ENCODE peak calls at places on chromosomes 12 and 14, in six cellular contexts. E is stimulated activated CD4-positive, alpha-beta T cell treated with anti-CD3 and anti-CD28 coated beads, Interleukin-1b, Interleukin-23, amount 100 ng/mL, for 1 hour; R is KG1; X is NB4; O is NCI-H1092; P is A549. D is an unnamed sample.

GRCh38 chr14:75162631-75163030 is 13.8 kb downstream of the TMED10 start:
- DNase-seq in E (no peak), R (no peak), X (no peak), O (no peak), P (no peak), D (no peak)

GRCh38 chr14:104036250-104036649 is 49.2 kb upstream of the ASPG start:
- DNase-seq in E (no peak), R (no peak), X (no peak), O (no peak), P (no peak), D (no peak)

GRCh38 chr14:94536836-94537235 is 24.4 kb upstream of the SERPINA4 start:
- DNase-seq in E (no peak), R (no peak), X (peak; percentile 45), O (no peak), P (no peak), D (peak; percentile 13)

GRCh38 chr12:55659486-55660385 is 23.0 kb downstream of the OR10P1 start:
- DNase-seq in E (no peak), R (no peak), X (peak; percentile 65), O (no peak), P (no peak), D (peak; percentile 63)

GRCh38 chr14:32408018-32408417 is 78.9 kb downstream of the AKAP6 start:
- DNase-seq in E (no peak), R (no peak), X (no peak), O (no peak), P (no peak), D (no peak)

GRCh38 chr14:99316281-99317163 is 44.5 kb upstream of the BCL11B start:
- DNase-seq in E (no peak), R (no peak), X (no peak), O (no peak), P (peak; percentile 73), D (no peak)

GRCh38 chr12:50074936-50075807 is 10.0 kb upstream of the SMARCD1 start:
- DNase-seq in E (peak; percentile 60), R (peak; percentile 36), X (peak; percentile 81), O (peak; percentile 36), P (peak; percentile 79), D (peak; percentile 73)

GRCh38 chr12:121925361-121925725 is 7.0 kb downstream of the CFAP251 start:
- DNase-seq in E (no peak), R (no peak), X (no peak), O (no peak), P (no peak), D (no peak)

GRCh38 chr12:26017484-26018211 is 59.2 kb downstream of the RASSF8 start:
- DNase-seq in E (no peak), R (peak; percentile 22), X (peak; percentile 75), O (no peak), P (peak; percentile 21), D (peak; percentile 68)

GRCh38 chr14:85535916-85536834 is 6.2 kb downstream of the FLRT2 start:
- DNase-seq in E (no peak), R (no peak), X (peak; percentile 7), O (no peak), P (peak; percentile 53), D (peak; percentile 13)

GRCh38 chr12:58443981-58444371 is 476.3 kb downstream of the LRIG3 start:
- DNase-seq in E (no peak), R (no peak), X (no peak), O (no peak), P (no peak), D (no peak)